ENCODE peak calls at places on chromosomes 13 and 19, in four cellular contexts. A is activated B cell treated with CpG ODN at 0.5 μM for 24 hours, C is GM12865, G is HCT116. E is an unnamed sample.

GRCh38 chr19:46697142-46697960 is 19.6 kb downstream of the PRKD2 start:
- DNase-seq in A (no peak), C (no peak), G (peak; percentile 80), E (peak; percentile 63)

GRCh38 chr13:64709079-64709478 is 2521.1 kb downstream of the PCDH9 start:
- DNase-seq in G (no peak), C (no peak), A (no peak), E (no peak)

GRCh38 chr19:51094696-51095279 is 12.1 kb upstream of the KLK14 start:
- DNase-seq in A (no peak), G (no peak), C (peak; percentile 31), E (peak; percentile 51)

GRCh38 chr19:35845215-35846037 is 6.9 kb downstream of the NPHS1 start:
- DNase-seq in C (no peak), G (peak; percentile 22), A (no peak), E (no peak)

GRCh38 chr19:33194884-33195710 is 967 bp downstream of the LRP3 start:
- DNase-seq in A (no peak), C (no peak), G (no peak), E (no peak)

GRCh38 chr13:94188173-94188869 is 291.2 kb downstream of the DCT start:
- DNase-seq in C (no peak), A (no peak), G (no peak), E (no peak)

GRCh38 chr13:99617474-99618255 is 116.4 kb downstream of the TM9SF2 start:
- DNase-seq in C (peak; percentile 63), A (no peak), G (peak; percentile 18), E (peak; percentile 14)

GRCh38 chr13:36275190-36276002 is 22.2 kb downstream of the CCDC169 start:
- DNase-seq in C (peak; percentile 59), G (no peak), A (no peak), E (no peak)

GRCh38 chr19:4534836-4535658 is at the start of gene PLIN5:
- DNase-seq in G (peak; percentile 65), A (peak; percentile 32), C (peak; percentile 63), E (peak; percentile 74)

GRCh38 chr19:20385056-20385455 is 180.5 kb downstream of the ZNF737 start:
- DNase-seq in C (no peak), G (no peak), A (no peak), E (no peak)

GRCh38 chr13:99230991-99231390 is 27.2 kb downstream of the GPR18 start:
- DNase-seq in C (no peak), G (no peak), A (no peak), E (no peak)

GRCh38 chr19:9729162-9729561 is 39.4 kb downstream of the ZNF846 start:
- DNase-seq in A (no peak), G (no peak), C (no peak), E (no peak)

GRCh38 chr19:3062165-3063105 is at the start of gene TLE5:
- DNase-seq in G (no peak), A (peak; percentile 76), C (peak; percentile 86), E (no peak)

GRCh38 chr13:99929866-99930265 is 41.7 kb downstream of the ZIC5 start:
- DNase-seq in G (no peak), C (no peak), A (no peak), E (no peak)

GRCh38 chr19:6126335-6126974 is 9.0 kb upstream of the ACSBG2 start:
- DNase-seq in C (peak; percentile 80), G (peak; percentile 91), A (no peak), E (no peak)

GRCh38 chr13:89380101-89380500 is 1708.9 kb downstream of the SLITRK5 start:
- DNase-seq in G (peak; percentile 4), C (peak; percentile 4), A (no peak), E (no peak)

GRCh38 chr13:40146063-40146462 is 490.6 kb downstream of the COG6 start:
- DNase-seq in G (no peak), C (no peak), A (no peak), E (no peak)
- TF ChIP-seq CTCF in G (no peak), C (no peak), A (no peak), E (no peak)

DNA sequence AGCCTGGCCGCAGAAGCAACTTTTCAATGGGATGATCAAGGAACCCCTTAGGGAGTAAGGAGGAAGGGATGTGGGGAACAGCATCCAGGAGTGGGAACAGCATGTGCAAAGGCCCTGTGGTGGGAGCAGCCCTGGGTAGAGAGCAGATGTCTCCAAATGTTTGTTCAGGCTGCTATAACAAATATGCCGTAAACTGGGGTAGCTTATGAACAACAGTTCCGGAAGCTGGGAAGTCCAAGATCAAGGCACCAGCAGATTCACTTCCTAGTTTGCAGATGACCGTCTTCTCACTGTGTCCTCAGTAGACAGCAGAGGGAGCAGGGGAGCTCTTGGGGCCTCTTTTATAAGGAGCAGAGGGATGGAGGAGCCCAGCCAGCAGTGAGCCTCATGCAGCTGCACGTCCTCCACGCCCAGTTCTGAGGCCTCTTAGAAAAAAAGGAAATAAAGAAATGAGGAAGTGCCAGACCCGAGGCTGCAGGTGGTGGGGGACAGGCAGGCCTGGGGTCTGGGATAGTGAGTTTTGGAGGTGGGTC is 4.2 kb upstream of the LRRC25 start:
- DNase-seq in A (peak; percentile 50), C (peak; percentile 81), G (no peak), E (no peak)
- TF ChIP-seq CTCF in A (no peak), C (peak; percentile 31), G (peak; percentile 40), E (peak; percentile 33)

GRCh38 chr13:25227690-25228089 is 55.6 kb upstream of the AMER2 start:
- DNase-seq in G (no peak), A (no peak), C (no peak), E (no peak)
- TF ChIP-seq CTCF in G (no peak), A (no peak), C (no peak), E (no peak)

DNA sequence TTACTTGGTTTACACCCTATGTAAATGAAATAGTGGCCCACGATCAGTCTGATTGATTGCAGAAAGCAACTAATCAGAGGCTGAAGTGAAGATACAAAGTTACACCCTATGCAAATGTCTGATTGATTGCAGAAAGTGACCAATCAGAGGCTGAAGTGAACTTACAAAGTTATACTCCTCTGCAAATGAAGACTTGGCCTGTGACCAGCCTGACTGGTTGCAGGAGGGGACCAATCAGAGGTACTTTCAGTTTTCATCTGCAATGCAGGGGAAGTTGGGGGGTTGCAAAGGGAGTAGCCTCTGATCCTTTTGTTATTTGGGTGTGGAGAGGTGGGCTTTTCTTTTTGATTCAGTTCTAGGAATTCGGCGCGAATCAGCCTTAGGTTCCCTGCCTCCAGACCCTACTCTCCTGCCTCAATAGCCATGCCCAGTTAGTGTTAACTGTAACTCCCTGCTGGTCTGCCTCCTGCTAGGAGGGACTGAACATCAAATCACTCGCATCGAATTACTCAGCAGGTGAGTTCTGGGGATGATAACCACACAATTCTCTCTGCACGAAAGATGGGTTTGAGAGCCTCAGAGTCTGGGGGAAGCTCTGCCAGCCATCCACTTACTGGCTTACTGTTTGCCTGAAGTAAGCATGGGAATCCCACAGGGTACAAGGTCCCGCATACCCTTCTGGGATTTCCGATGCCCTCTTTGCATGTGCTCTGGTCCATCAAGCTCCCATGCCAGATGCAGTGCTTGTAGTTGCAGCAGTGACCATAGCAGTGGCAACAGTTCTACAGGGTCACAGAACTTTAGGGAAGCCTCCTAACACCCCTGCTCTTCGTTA is 7.5 kb downstream of the ARL11 start:
- DNase-seq in C (peak; percentile 61), G (no peak), A (no peak), E (no peak)
- TF ChIP-seq CTCF in C (no peak), G (no peak), A (no peak), E (no peak)

DNA sequence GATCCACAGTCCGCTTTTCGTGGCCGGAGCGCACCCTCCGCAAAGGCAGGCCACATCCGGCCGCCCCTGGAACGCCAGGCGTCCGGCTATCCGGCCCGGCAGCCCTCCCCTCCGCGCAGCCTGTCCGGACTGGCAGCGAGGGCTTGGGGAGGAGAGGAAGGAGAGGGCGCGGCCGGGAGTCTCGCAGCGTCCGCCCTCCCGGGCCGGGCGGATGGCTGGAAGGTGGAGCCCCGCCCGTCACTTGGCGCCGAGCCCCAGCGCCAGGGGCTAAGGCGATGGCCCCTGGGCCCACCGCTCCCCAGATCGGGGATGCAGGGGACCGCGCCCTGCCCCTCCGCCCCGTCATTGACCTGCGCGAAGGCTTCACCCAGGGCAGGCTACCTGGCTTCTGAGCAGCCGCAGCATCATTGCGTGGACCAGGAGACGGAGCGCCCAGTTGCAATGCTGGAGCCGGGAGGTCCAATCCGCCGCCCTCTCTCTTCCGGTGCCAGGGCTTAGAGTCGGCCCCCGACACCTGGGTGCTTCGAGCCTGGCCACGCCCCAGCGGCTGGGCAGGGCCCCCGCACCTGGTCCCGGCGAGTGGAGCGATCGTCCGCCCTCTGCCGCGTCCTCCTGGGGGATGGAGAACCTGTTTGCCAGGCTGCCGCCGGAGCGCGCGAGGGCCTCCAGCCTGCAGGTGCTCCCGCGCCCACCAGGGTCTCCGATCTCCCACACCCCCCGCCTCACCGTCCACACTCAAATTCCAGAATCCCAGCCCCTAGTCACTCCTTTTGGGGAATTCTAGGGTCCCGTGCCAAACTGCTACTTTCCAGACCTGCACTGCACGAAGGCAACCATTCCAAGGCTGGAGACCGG is at the start of gene FUT1:
- DNase-seq in C (peak; percentile 40), A (no peak), G (peak; percentile 89), E (peak; percentile 92)
- TF ChIP-seq CTCF in C (no peak), A (no peak), G (no peak), E (peak; percentile 59)